ENCODE peak calls at places on chromosomes 13 and 19, in six cellular contexts. Y, U, I, M, X and T are unnamed samples.

GRCh38 chr13:62626771-62627170 is 1211.1 kb upstream of the PCDH20 start:
- DNase-seq in Y (no peak), U (no peak), I (peak; percentile 34), M (peak; percentile 0), X (no peak), T (no peak)

GRCh38 chr19:18204394-18205179 is 745 bp upstream of the RAB3A start:
- DNase-seq in Y (no peak), U (no peak), I (no peak), M (no peak), X (no peak), T (no peak)

GRCh38 chr13:71659427-71659826 is 207.6 kb downstream of the DACH1 start:
- DNase-seq in Y (no peak), U (no peak), I (no peak), M (no peak), X (no peak), T (no peak)

GRCh38 chr19:7611541-7612279 is 16.0 kb downstream of the CAMSAP3 start:
- DNase-seq in Y (no peak), U (no peak), I (no peak), M (no peak), X (peak; percentile 72), T (no peak)

GRCh38 chr19:5263615-5264014 is 77.0 kb downstream of the PTPRS start:
- DNase-seq in Y (no peak), U (no peak), I (no peak), M (no peak), X (no peak), T (no peak)

GRCh38 chr13:24511824-24512207 is 762 bp downstream of the PARP4 start:
- DNase-seq in Y (no peak), U (peak; percentile 9), I (no peak), M (no peak), X (no peak), T (no peak)

GRCh38 chr13:96707146-96707545 is 287.1 kb downstream of the OXGR1 start:
- DNase-seq in Y (no peak), U (no peak), I (no peak), M (no peak), X (no peak), T (no peak)

GRCh38 chr13:64633948-64634347 is 2596.2 kb downstream of the PCDH9 start:
- DNase-seq in Y (no peak), U (no peak), I (no peak), M (no peak), X (no peak), T (no peak)

GRCh38 chr13:113861433-113862030 is 2.3 kb downstream of the GAS6 start:
- DNase-seq in Y (no peak), U (no peak), I (no peak), M (no peak), X (no peak), T (peak; percentile 20)

GRCh38 chr13:70747305-70747704 is 639.1 kb upstream of the KLHL1 start:
- DNase-seq in Y (no peak), U (no peak), I (no peak), M (no peak), X (no peak), T (no peak)

GRCh38 chr19:4709440-4710280 is 14.0 kb downstream of the DPP9 start:
- DNase-seq in Y (no peak), U (no peak), I (no peak), M (no peak), X (no peak), T (no peak)

GRCh38 chr13:109977212-109977968 is 191.0 kb upstream of the IRS2 start:
- DNase-seq in Y (no peak), U (no peak), I (no peak), M (no peak), X (no peak), T (no peak)

GRCh38 chr13:47672982-47673670 is 327.9 kb downstream of the SUCLA2 start:
- DNase-seq in Y (no peak), U (no peak), I (no peak), M (no peak), X (no peak), T (no peak)

GRCh38 chr13:29621401-29621800 is 25.9 kb upstream of the SLC7A1 start:
- DNase-seq in Y (no peak), U (no peak), I (no peak), M (no peak), X (no peak), T (no peak)

GRCh38 chr13:43805071-43805468 is 18.3 kb upstream of the ENOX1 start:
- DNase-seq in Y (no peak), U (no peak), I (no peak), M (peak; percentile 12), X (no peak), T (no peak)

GRCh38 chr13:110336681-110337080 is 29.6 kb downstream of the COL4A2 start:
- DNase-seq in Y (no peak), U (no peak), I (no peak), M (no peak), X (no peak), T (no peak)

GRCh38 chr19:52923782-52924593 is 760 bp upstream of the ZNF888 start:
- DNase-seq in Y (no peak), U (no peak), I (no peak), M (peak; percentile 39), X (peak; percentile 38), T (no peak)

GRCh38 chr13:95533545-95534135 is 18.9 kb upstream of the CLDN10 start:
- DNase-seq in Y (no peak), U (no peak), I (no peak), M (no peak), X (no peak), T (no peak)

GRCh38 chr13:104085611-104086010 is 1019.4 kb upstream of the SLC10A2 start:
- DNase-seq in Y (no peak), U (no peak), I (no peak), M (no peak), X (no peak), T (no peak)

GRCh38 chr19:49530708-49531107 is 2.9 kb downstream of the RCN3 start:
- DNase-seq in Y (no peak), U (no peak), I (no peak), M (no peak), X (no peak), T (no peak)

GRCh38 chr13:48749699-48750473 is 96.2 kb downstream of the CYSLTR2 start:
- DNase-seq in Y (no peak), U (peak; percentile 73), I (peak; percentile 46), M (peak; percentile 76), X (peak; percentile 31), T (peak; percentile 29)

GRCh38 chr13:79830945-79831344 is 350.0 kb downstream of the NDFIP2 start:
- DNase-seq in Y (no peak), U (no peak), I (no peak), M (no peak), X (no peak), T (no peak)

GRCh38 chr19:39052846-39053245 is 20.5 kb upstream of the FBXO27 start:
- DNase-seq in Y (no peak), U (no peak), I (no peak), M (no peak), X (no peak), T (no peak)

GRCh38 chr13:49183672-49184315 is 36.3 kb upstream of the MLNR start:
- DNase-seq in Y (no peak), U (no peak), I (no peak), M (no peak), X (no peak), T (no peak)

GRCh38 chr19:2616741-2617392 is 85.6 kb downstream of the GNG7 start:
- DNase-seq in Y (no peak), U (no peak), I (no peak), M (peak; percentile 35), X (no peak), T (no peak)

GRCh38 chr13:24167666-24168391 is 7.3 kb downstream of the SPATA13 start:
- DNase-seq in Y (no peak), U (no peak), I (no peak), M (no peak), X (no peak), T (no peak)

GRCh38 chr19:35108730-35109129 is 6.9 kb upstream of the FXYD3 start:
- DNase-seq in Y (no peak), U (no peak), I (no peak), M (no peak), X (no peak), T (no peak)

GRCh38 chr19:35106898-35107540 is 8.6 kb upstream of the FXYD3 start:
- DNase-seq in Y (no peak), U (no peak), I (no peak), M (no peak), X (no peak), T (no peak)

GRCh38 chr19:35105411-35106290 is 10.0 kb upstream of the FXYD3 start:
- DNase-seq in Y (no peak), U (no peak), I (no peak), M (no peak), X (peak; percentile 36), T (no peak)

GRCh38 chr19:35106291-35106583 is 9.4 kb upstream of the FXYD3 start:
- DNase-seq in Y (no peak), U (no peak), I (no peak), M (no peak), X (no peak), T (no peak)

GRCh38 chr19:35107541-35107939 is 8.1 kb upstream of the FXYD3 start:
- DNase-seq in Y (no peak), U (no peak), I (no peak), M (peak; percentile 90), X (peak; percentile 68), T (no peak)
- TF ChIP-seq TAF1 in Y (no peak), U (no peak), I (no peak), M (no peak), X (no peak), T (no peak)

DNA sequence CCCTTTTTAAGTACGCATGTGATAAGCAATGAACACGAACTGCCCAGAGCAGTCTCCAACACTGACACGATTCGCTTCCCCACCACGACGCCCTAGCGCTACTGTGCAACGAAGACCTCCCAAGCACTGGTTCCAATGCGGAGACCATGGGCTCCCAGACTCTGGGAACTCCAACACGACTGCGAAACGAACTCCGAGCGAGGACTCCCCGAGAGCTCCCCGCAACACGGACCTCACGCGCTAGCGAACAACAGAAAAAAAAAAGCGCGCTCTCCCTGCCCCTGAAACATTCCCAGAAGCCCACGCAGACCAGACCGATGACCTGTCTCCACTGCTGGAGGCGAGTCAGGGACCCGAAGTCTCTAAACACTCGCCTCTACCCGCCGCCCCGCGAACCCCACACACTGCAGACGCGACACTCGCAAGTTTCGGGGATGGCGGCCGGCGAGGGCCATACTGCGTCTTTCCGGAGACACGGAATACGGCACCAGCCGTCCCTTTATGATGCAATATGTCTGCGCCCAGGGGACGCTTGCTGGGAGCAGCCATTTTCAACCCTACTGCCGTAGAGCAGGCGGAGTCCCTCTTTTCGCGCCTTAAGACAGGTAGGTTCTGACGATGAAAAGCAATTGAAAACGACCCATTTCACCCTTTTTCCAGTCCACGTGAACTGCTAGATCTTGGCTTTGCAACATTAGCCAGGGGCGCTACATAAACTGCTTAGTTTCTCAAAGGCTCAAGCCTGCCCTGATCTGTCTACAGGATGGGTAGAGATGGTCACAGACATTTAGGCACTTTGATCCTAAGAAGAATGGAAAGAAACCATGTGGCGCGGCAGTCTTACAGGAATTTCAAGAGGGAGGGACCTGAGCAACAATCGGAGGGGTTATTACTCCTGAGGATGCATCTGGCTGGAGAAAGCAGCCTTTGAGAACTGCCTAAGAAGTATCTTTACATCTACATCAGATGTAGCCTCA is at the start of gene ZNF577:
- DNase-seq in Y (no peak), U (no peak), I (peak; percentile 89), M (no peak), X (no peak), T (no peak)
- TF ChIP-seq POLR2A in Y (no peak), U (no peak), I (peak; percentile 81), M (no peak), X (no peak), T (no peak)

GRCh38 chr13:51066091-51066831 is 44.8 kb downstream of the C13orf42 start:
- DNase-seq in Y (no peak), U (no peak), I (no peak), M (no peak), X (no peak), T (no peak)
- TF ChIP-seq POLR2AphosphoS5 in Y (no peak), U (no peak), I (no peak), M (no peak), X (no peak), T (no peak)

GRCh38 chr13:99312493-99312883 is 5.3 kb upstream of the GPR183 start:
- DNase-seq in Y (no peak), U (no peak), I (no peak), M (no peak), X (no peak), T (no peak)
- TF ChIP-seq TAF1 in Y (no peak), U (no peak), I (no peak), M (no peak), X (no peak), T (no peak)